ENCODE peak calls at places on chromosome 9, in four cellular contexts. V, R, D and O are unnamed samples.

GRCh38 chr9:63817622-63818518 is 1467.1 kb downstream of the FOXD4L5 start:
- DNase-seq in V (peak), R (peak), D (no peak), O (no peak)

GRCh38 chr9:71638627-71639026 is 129.7 kb downstream of the CEMIP2 start:
- DNase-seq in V (peak), R (peak), D (no peak), O (no peak)

GRCh38 chr9:72526901-72527800 is 5.7 kb downstream of the TMC1 start:
- DNase-seq in V (peak), R (peak), D (peak), O (no peak)

GRCh38 chr9:112174223-112174964 is 703 bp downstream of the SUSD1 start:
- DNase-seq in V (no peak), R (peak), D (peak), O (no peak)

GRCh38 chr9:107559499-107560086 is 70.0 kb upstream of the KLF4 start:
- DNase-seq in V (no peak), R (no peak), D (no peak), O (no peak)

GRCh38 chr9:124412228-124412575 is 3.0 kb downstream of the PSMB7 start:
- DNase-seq in V (no peak), R (no peak), D (no peak), O (no peak)

GRCh38 chr9:70165006-70165602 is 93.7 kb upstream of the SMC5 start:
- DNase-seq in V (no peak), R (no peak), D (peak), O (no peak)

GRCh38 chr9:131304676-131305366 is 15.3 kb downstream of the PLPP7 start:
- DNase-seq in V (no peak), R (no peak), D (peak), O (no peak)

GRCh38 chr9:105243015-105243686 is 1.3 kb upstream of the SLC44A1 start:
- DNase-seq in V (no peak), R (no peak), D (peak), O (no peak)

GRCh38 chr9:89077519-89077918 is 86.3 kb downstream of the S1PR3 start:
- DNase-seq in V (no peak), R (no peak), D (no peak), O (no peak)

GRCh38 chr9:72305102-72305546 is 59.9 kb downstream of the ZFAND5 start:
- DNase-seq in V (peak), R (peak), D (peak), O (no peak)

GRCh38 chr9:137085918-137086530 is 761 bp upstream of the MAN1B1 start:
- DNase-seq in V (no peak), R (peak), D (peak), O (no peak)

GRCh38 chr9:20538956-20539355 is 83.3 kb downstream of the MLLT3 start:
- DNase-seq in V (no peak), R (no peak), D (peak), O (no peak)

GRCh38 chr9:120619751-120620655 is 40.0 kb upstream of the CDK5RAP2 start:
- DNase-seq in V (peak), R (no peak), D (peak), O (peak)

GRCh38 chr9:34642679-34643078 is 3.8 kb upstream of the GALT start:
- DNase-seq in V (no peak), R (no peak), D (no peak), O (no peak)

GRCh38 chr9:99433555-99433954 is 211.5 kb downstream of the SEC61B start:
- DNase-seq in V (no peak), R (peak), D (peak), O (no peak)

GRCh38 chr9:135769489-135770202 is 67.7 kb downstream of the KCNT1 start:
- DNase-seq in V (no peak), R (no peak), D (no peak), O (no peak)

GRCh38 chr9:4553951-4554381 is 63.7 kb downstream of the SLC1A1 start:
- DNase-seq in V (peak), R (no peak), D (peak), O (no peak)

GRCh38 chr9:34983209-34983608 is 6.3 kb upstream of the DNAJB5 start:
- DNase-seq in V (no peak), R (no peak), D (no peak), O (no peak)

GRCh38 chr9:16252631-16253030 is 617.8 kb downstream of the BNC2 start:
- DNase-seq in V (no peak), R (no peak), D (no peak), O (no peak)

GRCh38 chr9:78319197-78320029 is 22.5 kb downstream of the PSAT1 start:
- DNase-seq in V (no peak), R (no peak), D (no peak), O (no peak)

GRCh38 chr9:78866228-78867132 is 569.6 kb downstream of the PSAT1 start:
- DNase-seq in V (no peak), R (no peak), D (peak), O (no peak)

GRCh38 chr9:123749580-123750202 is 180.2 kb downstream of the DENND1A start:
- DNase-seq in V (no peak), R (no peak), D (peak), O (no peak)

GRCh38 chr9:72041775-72042194 is 18.6 kb downstream of the C9orf57 start:
- DNase-seq in V (peak), R (peak), D (peak), O (no peak)

GRCh38 chr9:17775646-17776045 is 196.8 kb downstream of the SH3GL2 start:
- DNase-seq in V (no peak), R (no peak), D (no peak), O (no peak)

GRCh38 chr9:1052119-1052907 is 2.2 kb downstream of the DMRT2 start:
- DNase-seq in V (no peak), R (no peak), D (no peak), O (no peak)

GRCh38 chr9:111644195-111644772 is 13.2 kb downstream of the DNAJC25 start:
- DNase-seq in V (no peak), R (no peak), D (no peak), O (no peak)

GRCh38 chr9:96069821-96070220 is 194.3 kb downstream of the ERCC6L2 start:
- DNase-seq in V (no peak), R (no peak), D (no peak), O (no peak)

GRCh38 chr9:116345817-116346216 is 192.2 kb downstream of the PAPPA start:
- DNase-seq in V (no peak), R (no peak), D (no peak), O (no peak)

GRCh38 chr9:3858961-3859360 is 333.2 kb upstream of the RFX3 start:
- DNase-seq in V (no peak), R (no peak), D (peak), O (no peak)

GRCh38 chr9:108603141-108603540 is 252.6 kb downstream of the ACTL7B start:
- DNase-seq in V (no peak), R (no peak), D (no peak), O (peak)

DNA sequence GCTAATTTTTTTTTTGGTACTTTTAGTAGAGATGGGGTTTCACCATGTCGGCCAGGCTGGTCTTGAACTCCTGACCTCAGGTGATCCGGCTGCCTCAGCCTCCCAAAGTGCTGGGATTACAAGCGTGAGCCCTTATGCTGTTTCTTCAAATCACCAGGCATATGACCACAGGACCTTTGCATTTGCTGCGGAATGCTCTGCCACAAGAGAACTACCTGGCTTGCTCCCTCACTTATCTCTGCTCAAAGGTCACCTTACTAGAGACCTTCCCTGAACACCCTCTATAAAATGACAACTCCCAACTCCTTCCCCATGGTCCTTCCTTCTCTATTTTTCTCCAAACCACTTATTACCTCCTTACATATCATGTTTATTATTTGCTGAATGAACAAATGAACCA is 1.4 kb downstream of the ZER1 start:
- DNase-seq in V (no peak), R (no peak), D (no peak), O (no peak)
- H3K4me3 ChIP-seq in V (peak), R (no peak), D (no peak), O (peak)

DNA sequence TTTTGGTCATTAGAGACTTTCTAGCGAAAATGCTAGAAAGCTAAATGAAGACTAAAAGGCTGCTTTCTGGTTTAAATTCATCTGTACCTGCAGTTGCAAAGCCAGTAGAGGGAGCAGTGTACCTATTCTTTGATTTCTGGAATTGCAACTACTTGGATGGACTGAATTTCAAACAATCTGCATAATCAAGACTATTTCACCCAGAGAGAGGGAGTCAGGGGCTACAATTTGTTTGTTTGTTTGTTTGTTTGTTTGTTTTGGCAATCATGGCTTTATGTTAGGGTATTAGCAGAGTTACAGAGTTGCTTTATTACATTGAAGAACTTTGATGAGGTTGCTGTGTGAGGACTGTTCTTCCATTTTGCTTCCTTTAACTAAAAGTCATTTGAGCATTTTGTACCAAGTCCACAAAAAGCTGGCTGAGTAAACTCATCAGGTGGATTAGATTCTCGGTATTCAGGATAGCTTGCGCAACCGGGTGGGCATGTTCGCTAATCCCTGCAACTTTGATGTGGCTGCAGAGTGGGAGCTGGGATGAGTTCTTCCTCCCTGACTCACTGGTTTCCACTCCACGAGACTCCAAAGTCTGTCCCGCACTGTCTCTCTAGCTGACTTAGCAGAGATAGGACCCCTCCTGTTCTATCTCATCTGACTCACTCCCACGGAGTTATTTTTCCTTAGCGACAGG is 80.0 kb upstream of the TUT7 start:
- DNase-seq in V (peak), R (peak), D (peak), O (no peak)
- H3K4me3 ChIP-seq in V (no peak), R (no peak), D (peak), O (no peak)

DNA sequence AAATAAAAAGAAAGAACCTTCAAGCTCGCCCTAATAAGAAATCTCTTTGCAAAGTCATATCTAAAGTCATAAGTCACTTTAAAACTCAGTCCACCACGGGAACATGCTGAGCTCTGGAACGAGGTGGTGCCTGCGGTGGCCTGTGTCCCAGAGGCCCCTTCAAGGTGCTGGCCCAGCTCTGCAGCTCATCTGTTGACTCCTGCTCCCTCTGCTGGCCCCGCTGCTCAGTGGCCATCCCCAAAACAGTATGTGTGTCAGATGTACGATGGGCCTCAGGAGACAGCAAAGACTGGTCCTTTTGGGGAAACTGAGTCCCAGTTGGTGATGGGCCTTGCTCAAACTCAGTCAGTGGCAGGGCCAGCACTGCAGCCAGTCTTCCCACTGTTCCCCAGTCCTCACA is 22.8 kb upstream of the FOXB2 start:
- DNase-seq in V (peak), R (peak), D (peak), O (no peak)
- H3K4me3 ChIP-seq in V (no peak), R (no peak), D (no peak), O (no peak)

GRCh38 chr9:127589955-127590370 is 22.1 kb upstream of the STXBP1 start:
- DNase-seq in V (peak), R (peak), D (peak), O (peak)
- H3K4me3 ChIP-seq in V (no peak), R (no peak), D (no peak), O (no peak)

GRCh38 chr9:40911647-40912046 is 216.8 kb downstream of the FOXD4L6 start:
- DNase-seq in V (no peak), R (no peak), D (no peak), O (no peak)

GRCh38 chr9:40909821-40910220 is 218.7 kb downstream of the FOXD4L6 start:
- DNase-seq in V (no peak), R (no peak), D (no peak), O (no peak)

GRCh38 chr9:40914772-40915659 is 213.5 kb downstream of the FOXD4L6 start:
- DNase-seq in V (no peak), R (no peak), D (no peak), O (no peak)

GRCh38 chr9:40913096-40913719 is 215.3 kb downstream of the FOXD4L6 start:
- DNase-seq in V (no peak), R (no peak), D (no peak), O (no peak)

GRCh38 chr9:40913928-40914673 is 214.4 kb downstream of the FOXD4L6 start:
- DNase-seq in V (no peak), R (no peak), D (no peak), O (no peak)
- H3K4me3 ChIP-seq in V (no peak), R (no peak), D (no peak), O (no peak)

GRCh38 chr9:37423508-37423907 is 1.0 kb downstream of the GRHPR start:
- DNase-seq in V (no peak), R (no peak), D (no peak), O (no peak)
- H3K4me3 ChIP-seq in V (peak), R (no peak), D (peak), O (peak)

GRCh38 chr9:127422133-127422782 is 1.9 kb upstream of the ZNF79 start:
- DNase-seq in V (no peak), R (no peak), D (no peak), O (no peak)
- H3K4me3 ChIP-seq in V (no peak), R (no peak), D (no peak), O (no peak)

GRCh38 chr9:14133394-14133793 is 180.5 kb downstream of the NFIB start:
- DNase-seq in V (peak), R (no peak), D (no peak), O (no peak)
- H3K4me3 ChIP-seq in V (no peak), R (no peak), D (no peak), O (no peak)

DNA sequence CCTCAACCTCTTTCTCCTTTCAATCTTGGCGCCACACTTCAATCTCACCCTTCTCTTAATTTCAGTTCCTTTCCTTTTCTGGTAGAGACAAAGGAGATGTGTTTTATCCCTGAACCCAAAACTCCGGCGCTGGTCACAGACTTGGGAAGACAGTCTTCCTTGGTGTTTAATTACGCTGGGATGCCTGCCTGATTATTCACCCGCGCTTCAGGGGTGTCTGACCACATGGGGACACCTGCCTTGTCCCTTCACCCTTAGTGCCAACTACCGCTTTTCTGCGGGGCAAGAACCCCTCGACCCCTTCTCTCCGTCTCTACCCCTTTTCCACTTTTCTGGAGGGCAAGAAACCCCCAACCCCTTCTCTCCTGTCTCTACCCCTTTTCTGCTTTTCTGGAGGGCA is 261.1 kb downstream of the SMARCA2 start:
- DNase-seq in V (no peak), R (no peak), D (no peak), O (no peak)
- H3K4me3 ChIP-seq in V (no peak), R (no peak), D (no peak), O (no peak)

DNA sequence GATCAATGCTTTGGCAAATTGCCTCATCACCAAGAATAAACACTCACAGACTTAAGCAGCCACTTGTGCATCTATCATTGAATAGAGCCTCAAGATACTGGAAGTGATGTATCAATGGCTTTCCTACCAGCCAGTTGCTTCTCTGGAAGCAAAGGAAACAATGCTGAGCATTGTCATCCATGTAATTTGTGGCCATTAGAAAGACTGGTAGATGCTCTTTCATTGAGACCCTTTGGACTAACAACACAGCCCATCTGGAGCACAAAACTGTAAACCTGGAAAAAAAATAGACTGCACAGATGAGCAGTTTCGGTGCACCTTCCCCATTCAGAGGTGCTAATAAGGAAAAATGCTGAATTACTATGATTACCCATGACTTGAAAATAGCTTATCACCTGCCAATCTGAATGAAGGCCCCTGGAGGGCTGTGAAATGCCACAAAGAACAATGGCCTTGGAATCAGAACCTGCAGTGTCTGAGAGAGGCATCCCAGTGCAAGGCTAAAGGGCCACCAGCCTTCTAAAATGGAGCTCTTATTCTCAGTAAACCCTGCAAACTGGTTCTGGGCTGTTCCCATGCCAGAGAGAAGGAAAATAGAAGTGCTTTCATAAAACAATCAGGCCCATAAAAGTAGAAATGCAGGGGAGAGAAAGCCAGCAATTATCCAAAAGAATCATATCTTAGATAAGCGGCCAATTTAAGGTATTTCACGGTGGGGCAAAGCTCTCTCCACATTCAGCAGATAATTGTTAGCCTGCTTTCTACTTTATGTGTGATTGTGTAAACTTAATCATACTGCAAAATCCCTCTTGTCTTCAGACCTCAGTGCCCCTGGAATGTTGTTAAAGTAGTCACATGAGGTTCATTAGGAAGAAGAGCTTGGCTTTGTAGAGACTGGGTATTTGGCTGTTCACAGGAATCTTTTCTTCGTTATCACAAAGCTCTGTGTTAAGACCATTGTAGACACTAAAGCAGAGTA is 127.3 kb downstream of the RFK start:
- DNase-seq in V (no peak), R (no peak), D (no peak), O (no peak)
- H3K4me3 ChIP-seq in V (no peak), R (no peak), D (no peak), O (no peak)